ENCODE peak calls at places on chromosomes 13 and 19, in four cellular contexts. Y is pulmonary artery endothelial cell; V is stimulated activated CD8-positive, alpha-beta memory T cell treated with anti-CD3 and anti-CD28 coated beads, Interleukin-12 subunit alpha, Interleukin-12 subunit beta, amount 100 ng/mL, for 4 hours; L is GM12891. A is an unnamed sample.

GRCh38 chr19:36013280-36014028 is 559 bp downstream of the ALKBH6 start:
- DNase-seq in Y (no peak), L (no peak), V (no peak), A (no peak)

GRCh38 chr13:35953537-35954206 is 177.5 kb downstream of the DCLK1 start:
- DNase-seq in V (no peak), Y (peak; percentile 39), L (no peak), A (peak; percentile 54)

GRCh38 chr13:46160474-46161066 is 21.4 kb downstream of the LCP1 start:
- DNase-seq in V (no peak), Y (peak; percentile 27), L (peak; percentile 38), A (peak; percentile 38)

GRCh38 chr19:3146677-3147100 is 10.9 kb downstream of the GNA15 start:
- DNase-seq in Y (no peak), L (no peak), V (no peak), A (no peak)

GRCh38 chr19:13629687-13630357 is 123.5 kb upstream of the CACNA1A start:
- DNase-seq in V (no peak), Y (no peak), L (no peak), A (no peak)

GRCh38 chr19:5563941-5564612 is 3.7 kb downstream of the TINCR start:
- DNase-seq in V (no peak), Y (no peak), L (no peak), A (no peak)

GRCh38 chr19:56403261-56403660 is 871 bp upstream of the ZNF583 start:
- DNase-seq in V (no peak), Y (no peak), L (no peak), A (no peak)

GRCh38 chr19:38989066-38989605 is 13.6 kb upstream of the FBXO17 start:
- DNase-seq in L (no peak), Y (no peak), V (no peak), A (peak; percentile 37)

GRCh38 chr19:7326105-7326877 is 22.4 kb upstream of the ARHGEF18 start:
- DNase-seq in L (no peak), Y (no peak), V (no peak), A (no peak)

GRCh38 chr13:97369269-97369893 is 64.6 kb upstream of the RAP2A start:
- DNase-seq in L (no peak), V (no peak), Y (no peak), A (no peak)

GRCh38 chr13:44317752-44318550 is 55.7 kb upstream of the SERP2 start:
- DNase-seq in L (no peak), Y (no peak), V (no peak), A (peak; percentile 14)

GRCh38 chr19:51359294-51359693 is 6.9 kb downstream of the ETFB start:
- DNase-seq in Y (no peak), V (no peak), L (no peak), A (no peak)

GRCh38 chr19:41421314-41421713 is 5.9 kb downstream of the B3GNT8 start:
- DNase-seq in L (no peak), Y (no peak), V (no peak), A (no peak)

GRCh38 chr19:42401365-42402303 is 11.5 kb upstream of the CNFN start:
- DNase-seq in Y (no peak), L (peak; percentile 71), V (peak; percentile 54), A (peak; percentile 80)

GRCh38 chr13:59874973-59875372 is 288.8 kb downstream of the DIAPH3 start:
- DNase-seq in V (no peak), L (no peak), Y (no peak), A (no peak)

GRCh38 chr13:57630661-57631606 is 610 bp upstream of the PCDH17 start:
- DNase-seq in L (no peak), V (no peak), Y (no peak), A (no peak)

GRCh38 chr19:5515737-5516136 is 52.0 kb downstream of the TINCR start:
- DNase-seq in L (no peak), V (no peak), Y (no peak), A (no peak)

GRCh38 chr19:39327990-39328705 is 7.5 kb upstream of the LRFN1 start:
- DNase-seq in Y (no peak), V (peak; percentile 59), L (no peak), A (peak; percentile 61)

GRCh38 chr13:21371011-21371410 is 88.1 kb downstream of the ZDHHC20 start:
- DNase-seq in L (no peak), V (no peak), Y (no peak), A (no peak)

GRCh38 chr13:30181856-30182651 is 125.3 kb downstream of the KATNAL1 start:
- DNase-seq in Y (no peak), V (no peak), L (no peak), A (no peak)

GRCh38 chr13:21426238-21426637 is 32.9 kb downstream of the ZDHHC20 start:
- DNase-seq in L (no peak), Y (no peak), V (no peak), A (no peak)

GRCh38 chr19:2251577-2252480 is 2.7 kb downstream of the AMH start:
- DNase-seq in L (no peak), Y (no peak), V (no peak), A (no peak)

GRCh38 chr19:40822161-40822560 is 23.2 kb downstream of the EGLN2 start:
- DNase-seq in Y (no peak), L (no peak), V (no peak), A (no peak)

GRCh38 chr19:48674921-48675824 is 2.4 kb upstream of the NTN5 start:
- DNase-seq in L (peak; percentile 96), Y (peak; percentile 58), V (peak; percentile 20), A (peak; percentile 76)

GRCh38 chr19:13275016-13275722 is 125.0 kb downstream of the IER2 start:
- DNase-seq in L (no peak), V (no peak), Y (no peak), A (no peak)

GRCh38 chr13:79986890-79987289 is 354.0 kb downstream of the SPRY2 start:
- DNase-seq in Y (no peak), L (no peak), V (no peak), A (no peak)

GRCh38 chr19:1590641-1591397 is 1.8 kb downstream of the MBD3 start:
- DNase-seq in V (no peak), L (no peak), Y (no peak), A (no peak)

GRCh38 chr19:44051654-44052402 is at the start of gene ZNF223:
- DNase-seq in Y (peak; percentile 66), L (peak; percentile 48), V (peak; percentile 50), A (peak; percentile 98)